ENCODE peak calls at places on chromosome 18, in six cellular contexts. X, L, R, W, C and B are unnamed samples.

GRCh38 chr18:48750485-48751175 is 200.1 kb downstream of the SMAD7 start:
- DNase-seq in X (no peak), C (no peak), L (no peak), R (no peak), W (no peak), B (no peak)

GRCh38 chr18:3323900-3324299 is 62.0 kb downstream of the MYL12B start:
- DNase-seq in W (no peak), L (peak; percentile 7), R (no peak), X (no peak), C (peak; percentile 46), B (no peak)

GRCh38 chr18:62073882-62074281 is 113.0 kb downstream of the PIGN start:
- DNase-seq in R (no peak), X (no peak), W (no peak), L (no peak), C (no peak), B (no peak)

GRCh38 chr18:22451796-22452195 is 34.1 kb upstream of the CTAGE1 start:
- DNase-seq in X (no peak), W (no peak), C (no peak), L (no peak), R (no peak), B (no peak)

GRCh38 chr18:11983592-11983991 is 2.3 kb downstream of the IMPA2 start:
- DNase-seq in W (no peak), L (no peak), X (no peak), C (no peak), R (no peak), B (no peak)

GRCh38 chr18:37393221-37393828 is 172.3 kb downstream of the CELF4 start:
- DNase-seq in X (no peak), W (no peak), C (no peak), L (no peak), R (no peak), B (no peak)

GRCh38 chr18:70221911-70222278 is 16.4 kb upstream of the RTTN start:
- DNase-seq in L (no peak), R (no peak), C (no peak), X (no peak), W (no peak), B (no peak)

GRCh38 chr18:9094307-9095226 is 7.9 kb upstream of the NDUFV2 start:
- DNase-seq in L (no peak), R (no peak), X (no peak), W (no peak), C (no peak), B (peak; percentile 80)

GRCh38 chr18:75783816-75784215 is 356.3 kb upstream of the SMIM21 start:
- DNase-seq in C (no peak), X (no peak), W (no peak), R (no peak), L (no peak), B (no peak)

GRCh38 chr18:76621184-76621583 is 126.1 kb upstream of the ZNF516 start:
- DNase-seq in L (no peak), R (no peak), C (no peak), X (no peak), W (no peak), B (peak; percentile 55)

GRCh38 chr18:2655153-2655953 is at the start of gene SMCHD1:
- DNase-seq in R (peak; percentile 94), W (peak; percentile 90), X (peak; percentile 87), C (peak; percentile 94), L (no peak), B (peak; percentile 48)

GRCh38 chr18:75071484-75071785 is 137.5 kb downstream of the PTGR3 start:
- DNase-seq in L (no peak), R (no peak), W (no peak), X (no peak), C (no peak), B (no peak)

GRCh38 chr18:22223263-22223960 is 54.0 kb downstream of the GATA6 start:
- DNase-seq in R (peak; percentile 23), X (no peak), C (no peak), L (no peak), W (peak; percentile 37), B (peak; percentile 98)

GRCh38 chr18:24214144-24214543 is 75.3 kb downstream of the CABYR start:
- DNase-seq in R (no peak), X (no peak), W (no peak), L (no peak), C (no peak), B (no peak)

GRCh38 chr18:11654736-11655604 is 34.1 kb upstream of the GNAL start:
- DNase-seq in R (no peak), L (no peak), C (peak; percentile 36), X (peak; percentile 32), W (peak; percentile 66), B (peak; percentile 43)

GRCh38 chr18:52694804-52695203 is 354.8 kb downstream of the DCC start:
- DNase-seq in X (no peak), C (no peak), R (no peak), L (no peak), W (no peak), B (no peak)

GRCh38 chr18:9763876-9764605 is 55.9 kb downstream of the RAB31 start:
- DNase-seq in X (no peak), L (no peak), W (no peak), C (no peak), R (no peak), B (no peak)

GRCh38 chr18:48804856-48805610 is 145.7 kb downstream of the SMAD7 start:
- DNase-seq in W (peak; percentile 2), X (no peak), L (no peak), R (no peak), C (no peak), B (no peak)

GRCh38 chr18:75162467-75162866 is 46.5 kb downstream of the PTGR3 start:
- DNase-seq in X (no peak), R (no peak), C (no peak), L (no peak), W (no peak), B (peak; percentile 40)

GRCh38 chr18:49544362-49544761 is 17.5 kb upstream of the LIPG start:
- DNase-seq in L (no peak), R (no peak), W (no peak), X (no peak), C (no peak), B (peak; percentile 24)

GRCh38 chr18:79884963-79885728 is 66.3 kb downstream of the SLC66A2 start:
- DNase-seq in X (no peak), C (no peak), L (no peak), R (no peak), W (no peak), B (no peak)

GRCh38 chr18:33440011-33440383 is 524 bp downstream of the CCDC178 start:
- DNase-seq in C (no peak), W (peak; percentile 31), X (peak; percentile 61), L (no peak), R (no peak), B (peak; percentile 42)

DNA sequence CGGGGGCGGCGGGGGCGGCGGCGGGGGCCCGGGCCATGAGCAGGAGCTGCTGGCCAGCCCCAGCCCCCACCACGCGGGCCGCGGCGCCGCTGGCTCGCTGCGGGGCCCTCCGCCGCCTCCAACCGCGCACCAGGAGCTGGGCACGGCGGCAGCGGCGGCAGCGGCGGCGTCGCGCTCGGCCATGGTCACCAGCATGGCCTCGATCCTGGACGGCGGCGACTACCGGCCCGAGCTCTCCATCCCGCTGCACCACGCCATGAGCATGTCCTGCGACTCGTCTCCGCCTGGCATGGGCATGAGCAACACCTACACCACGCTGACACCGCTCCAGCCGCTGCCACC is 648 bp downstream of the ONECUT2 start:
- DNase-seq in C (no peak), X (no peak), L (no peak), R (no peak), W (no peak), B (no peak)
- H3K27me3 ChIP-seq in C (peaks cover 2% of the 10 kb centered on the region), X (peaks cover 2% of the 10 kb centered on the region), L (peaks cover 8% of the 10 kb centered on the region), R (no peaks in the 10 kb centered on the region), W (peaks cover 52% of the 10 kb centered on the region), B (peaks cover 78% of the 10 kb centered on the region)

GRCh38 chr18:773980-774624 is 37.9 kb downstream of the YES1 start:
- DNase-seq in W (no peak), L (no peak), C (no peak), R (no peak), X (no peak), B (no peak)

GRCh38 chr18:777021-777420 is 35.0 kb downstream of the YES1 start:
- DNase-seq in X (no peak), L (no peak), C (no peak), R (no peak), W (no peak), B (peak; percentile 4)

GRCh38 chr18:774811-775210 is 37.2 kb downstream of the YES1 start:
- DNase-seq in X (no peak), R (no peak), W (no peak), C (no peak), L (no peak), B (no peak)

DNA sequence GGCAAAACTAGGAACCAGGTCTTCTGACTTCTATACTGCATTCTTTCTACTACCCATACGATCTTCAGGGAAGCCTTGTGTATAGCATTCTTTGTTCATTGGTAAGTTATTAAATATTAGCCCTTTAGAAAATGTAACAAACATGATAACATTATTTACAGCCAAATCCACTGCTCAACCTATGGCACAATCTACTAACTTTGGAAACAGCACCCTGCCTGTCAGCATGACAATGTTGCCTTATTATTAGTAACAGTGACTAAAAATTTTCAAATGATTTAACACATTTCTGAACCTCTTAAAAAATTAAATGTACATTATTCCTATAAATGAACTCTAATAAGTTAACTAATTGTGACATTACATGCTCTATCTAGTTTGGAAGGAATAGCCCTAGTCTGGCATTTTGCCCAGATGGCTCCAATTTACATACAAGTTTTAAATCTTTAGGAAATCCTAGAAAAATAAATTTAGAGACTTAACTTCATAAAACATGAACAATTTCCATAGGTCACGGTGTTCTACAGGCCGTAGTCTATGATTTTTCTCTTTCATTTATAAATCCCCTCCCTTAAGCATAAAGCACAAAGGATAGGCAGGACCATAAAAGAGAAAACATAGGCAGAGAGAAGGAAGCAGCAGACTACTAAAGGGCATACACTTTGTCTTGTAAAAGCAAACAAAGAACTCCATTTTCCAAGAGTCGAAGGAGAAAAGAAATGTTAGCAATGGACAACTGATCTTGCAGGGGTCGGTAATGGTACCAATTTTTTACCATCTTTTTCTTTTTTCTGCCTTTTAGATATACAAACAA is 33.6 kb downstream of the YES1 start:
- DNase-seq in X (no peak), L (no peak), W (no peak), C (no peak), R (no peak), B (no peak)
- TF ChIP-seq CTCF in X (no peak), L (no peak), W (no peak), C (no peak), R (no peak), B (no peak)

DNA sequence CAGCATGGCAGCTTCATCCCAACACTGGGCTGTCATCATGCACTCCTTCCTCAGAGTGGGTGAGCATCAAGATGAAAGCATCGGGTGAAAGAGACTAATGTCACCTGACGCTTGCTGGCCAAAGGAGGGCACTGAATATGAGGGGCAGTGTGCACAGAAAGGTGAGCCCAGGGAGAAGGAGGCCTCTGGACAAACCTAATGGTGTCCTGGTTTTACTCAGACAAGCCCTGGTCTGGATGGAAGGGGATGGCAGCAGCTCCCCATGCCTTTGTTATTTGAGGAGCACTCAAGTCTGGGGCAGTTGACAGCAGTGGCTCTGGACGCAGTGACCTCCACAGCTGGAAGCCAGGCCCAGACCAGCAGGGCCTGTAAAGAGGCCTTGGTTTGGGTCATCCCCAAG is 209.7 kb downstream of the SMAD2 start:
- DNase-seq in R (no peak), X (no peak), L (no peak), C (no peak), W (no peak), B (no peak)
- H3K36me3 ChIP-seq in R (no peaks in the 10 kb centered on the region), X (no peaks in the 10 kb centered on the region), L (no peaks in the 10 kb centered on the region), C (no peaks in the 10 kb centered on the region), W (no peaks in the 10 kb centered on the region), B (no peaks in the 10 kb centered on the region)

DNA sequence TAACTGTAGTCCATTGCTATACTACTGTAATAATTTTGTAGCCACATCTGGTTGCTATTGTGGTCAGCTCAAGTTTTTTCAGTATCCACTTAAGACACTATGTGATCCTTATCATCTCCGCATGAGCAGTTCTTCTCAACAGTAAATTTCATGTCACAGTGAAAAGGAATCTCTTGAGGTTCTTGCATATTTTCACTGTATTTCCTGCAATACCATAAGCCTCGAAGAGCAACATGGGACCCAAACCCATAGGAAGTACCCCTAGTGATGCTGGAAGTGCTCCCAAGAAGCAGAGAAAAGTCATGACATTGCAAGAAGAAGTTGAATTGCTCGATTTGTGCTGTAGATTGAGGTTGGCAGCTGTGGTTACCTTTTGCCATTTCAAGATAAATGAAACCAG is 86.8 kb downstream of the LDLRAD4 start:
- DNase-seq in L (no peak), X (no peak), W (no peak), C (no peak), R (no peak), B (no peak)
- H3K27me3 ChIP-seq in L (peaks cover 3% of the 10 kb centered on the region), X (no peaks in the 10 kb centered on the region), W (no peaks in the 10 kb centered on the region), C (no peaks in the 10 kb centered on the region), R (no peaks in the 10 kb centered on the region), B (no peaks in the 10 kb centered on the region)